ENCODE peak calls at places on chromosomes 12 and 14, in four cellular contexts. C is Caco-2, O is RWPE1, W is tibial nerve. M is an unnamed sample.

GRCh38 chr12:10672231-10672868 is 1.5 kb downstream of the STYK1 start:
- DNase-seq in C (no peak), O (no peak), W (no peak), M (no peak)

GRCh38 chr12:14510574-14510973 is 57.1 kb downstream of the PLBD1 start:
- DNase-seq in W (no peak), C (no peak), O (no peak), M (no peak)

GRCh38 chr12:62862259-62862881 is 72.6 kb downstream of the PPM1H start:
- DNase-seq in C (no peak), O (peak; percentile 64), W (no peak), M (no peak)

GRCh38 chr12:118290130-118290529 is 82.6 kb downstream of the TAOK3 start:
- DNase-seq in O (no peak), W (no peak), C (no peak), M (peak; percentile 62)

GRCh38 chr14:91980157-91980556 is 32.7 kb upstream of the FBLN5 start:
- DNase-seq in C (no peak), O (peak; percentile 95), W (no peak), M (no peak)

GRCh38 chr14:90663680-90664079 is 152.6 kb downstream of the TTC7B start:
- DNase-seq in O (no peak), W (no peak), C (no peak), M (no peak)

GRCh38 chr14:100535287-100536131 is 51.7 kb downstream of the BEGAIN start:
- DNase-seq in C (no peak), O (no peak), W (no peak), M (no peak)

GRCh38 chr12:67220065-67220464 is 49.1 kb upstream of the CAND1 start:
- DNase-seq in O (peak; percentile 19), W (no peak), C (peak; percentile 8), M (no peak)

GRCh38 chr14:57501039-57501557 is 7.4 kb upstream of the CCDC198 start:
- DNase-seq in W (no peak), C (no peak), O (peak; percentile 38), M (no peak)

GRCh38 chr12:51920046-51920445 is 12.7 kb downstream of the ACVRL1 start:
- DNase-seq in C (no peak), W (no peak), O (no peak), M (no peak)

GRCh38 chr12:14238224-14238792 is 127.2 kb upstream of the ATF7IP start:
- DNase-seq in C (no peak), O (no peak), W (no peak), M (no peak)

GRCh38 chr14:25484194-25484593 is 434.2 kb upstream of the STXBP6 start:
- DNase-seq in O (no peak), C (no peak), W (no peak), M (no peak)
- TF ChIP-seq CTCF in O (no peak), C (no peak), W (no peak), M (peak; percentile 39)

GRCh38 chr14:105012171-105012985 is 8.5 kb downstream of the CDCA4 start:
- DNase-seq in O (no peak), W (no peak), C (no peak), M (no peak)
- TF ChIP-seq CTCF in O (peak; percentile 47), W (no peak), C (no peak), M (peak; percentile 7)

GRCh38 chr12:5492562-5492961 is 60.7 kb downstream of the NTF3 start:
- DNase-seq in O (no peak), W (no peak), C (no peak), M (no peak)
- TF ChIP-seq CTCF in O (no peak), W (no peak), C (no peak), M (no peak)

GRCh38 chr12:102480401-102480800 is at the start of gene IGF1:
- DNase-seq in O (no peak), C (no peak), W (no peak), M (no peak)
- TF ChIP-seq CTCF in O (no peak), C (no peak), W (no peak), M (peak; percentile 23)

DNA sequence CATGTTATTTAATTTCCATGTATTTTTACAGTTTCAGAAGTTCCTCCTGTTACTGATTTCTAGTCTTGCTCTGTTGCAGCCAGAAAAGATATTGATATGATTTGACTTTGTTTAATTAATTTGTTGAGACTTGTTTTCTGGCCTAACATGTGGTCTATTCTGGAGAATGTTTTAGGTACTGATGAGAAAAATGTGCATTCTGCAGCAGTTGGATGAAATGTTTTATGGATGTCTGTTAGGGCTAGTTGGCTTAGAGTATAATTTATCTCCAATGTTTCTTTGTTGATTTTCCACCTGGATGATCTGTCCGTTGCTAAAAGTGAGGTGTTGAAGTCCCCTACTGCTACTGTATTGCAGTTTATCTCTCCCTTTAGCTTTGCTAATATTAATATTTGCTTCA is 54.4 kb downstream of the GPR137C start:
- DNase-seq in O (no peak), W (no peak), C (no peak), M (no peak)
- TF ChIP-seq CTCF in O (no peak), W (no peak), C (no peak), M (no peak)

GRCh38 chr12:20122274-20122673 is 246.1 kb upstream of the PDE3A start:
- DNase-seq in C (no peak), O (no peak), W (no peak), M (no peak)
- TF ChIP-seq CTCF in C (no peak), O (no peak), W (no peak), M (peak; percentile 15)

DNA sequence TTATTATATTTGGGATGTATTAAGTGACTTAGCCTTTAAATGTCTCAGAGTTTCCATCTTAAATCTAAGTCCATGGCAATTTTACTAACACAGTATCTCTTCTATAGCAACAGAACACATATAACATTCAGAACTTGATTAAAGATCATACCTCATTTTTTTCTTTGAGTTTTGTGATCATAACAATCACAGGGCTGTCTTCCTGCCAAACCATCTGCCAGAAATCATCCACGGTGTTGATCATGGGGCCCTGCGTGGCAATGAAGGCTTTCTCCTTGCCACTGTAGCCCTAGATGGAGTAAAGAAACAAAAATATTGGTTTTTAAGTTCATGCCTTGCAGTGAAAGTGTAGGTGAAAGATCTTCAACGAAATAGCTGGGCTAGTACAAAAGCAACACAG is 46.7 kb upstream of the PTPRB start:
- DNase-seq in W (no peak), O (no peak), C (no peak), M (no peak)
- TF ChIP-seq CTCF in W (no peak), O (no peak), C (no peak), M (no peak)

GRCh38 chr12:48189331-48190125 is 6.1 kb downstream of the CCDC184 start:
- DNase-seq in C (peak; percentile 87), W (peak; percentile 90), O (peak; percentile 57), M (peak; percentile 52)
- TF ChIP-seq CTCF in C (peak; percentile 86), W (peak; percentile 73), O (peak; percentile 87), M (peak; percentile 88)

DNA sequence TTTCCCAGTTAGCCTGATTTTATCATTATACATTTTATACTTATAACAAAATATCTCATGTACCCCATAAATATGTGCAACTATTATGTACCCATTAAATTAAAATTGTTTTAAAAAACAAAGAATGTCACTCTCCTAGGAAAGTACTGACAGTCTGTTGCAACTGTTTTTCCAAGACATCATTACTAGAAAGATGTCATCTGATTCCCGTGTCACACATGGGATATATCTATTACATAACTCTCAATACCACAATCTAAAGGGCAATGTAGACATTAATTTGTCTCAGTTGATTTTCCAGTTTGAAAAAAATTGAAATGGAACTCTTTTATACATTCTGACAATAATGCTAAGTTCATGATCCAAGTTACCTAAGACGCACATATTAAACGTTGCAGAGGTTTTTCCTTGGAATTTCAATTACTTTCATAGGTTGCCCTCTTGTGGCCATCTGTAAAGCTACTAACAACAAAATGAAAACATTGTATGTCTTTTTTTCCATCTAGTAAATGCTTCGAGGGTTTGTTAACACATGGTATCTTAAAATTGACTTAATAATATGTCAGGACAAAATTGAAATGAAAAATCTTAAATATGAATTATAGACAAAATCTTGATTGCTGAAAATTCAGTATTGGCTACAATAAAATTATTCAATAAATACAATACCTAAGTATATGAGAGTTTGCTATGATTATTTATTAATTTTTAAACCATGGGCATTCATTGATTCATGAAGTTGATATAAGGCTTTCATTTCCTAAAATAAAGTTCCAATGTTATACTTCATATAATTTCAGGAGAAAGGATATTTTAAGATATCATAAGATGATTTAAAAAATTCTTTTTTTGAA is 131.6 kb downstream of the PPFIA2 start:
- DNase-seq in O (peak; percentile 20), C (peak; percentile 35), W (peak; percentile 35), M (peak; percentile 77)
- TF ChIP-seq CTCF in O (peak; percentile 66), C (peak; percentile 50), W (peak; percentile 50), M (peak; percentile 51)

GRCh38 chr12:121003650-121004049 is 12.6 kb downstream of the C12orf43 start:
- DNase-seq in W (no peak), C (peak; percentile 66), O (no peak), M (no peak)
- TF ChIP-seq CTCF in W (no peak), C (peak; percentile 44), O (no peak), M (no peak)